ENCODE peak calls at places on chromosomes 3 and 15, in five cellular contexts. One of them, this sample, is unnamed.

GRCh38 chr15:35654334-35654733 is 108.4 kb upstream of the DPH6 start:
- DNase-seq in cardiac muscle cell: no peak
- DNase-seq in SJSA1: no peak
- DNase-seq in HTR-8/SVneo: no peak
- DNase-seq in LNCaP clone FGC: no peak
- DNase-seq in this sample: no peak

GRCh38 chr3:78994174-78995027 is 773.4 kb downstream of the ROBO1 start:
- DNase-seq in LNCaP clone FGC: no peak
- DNase-seq in HTR-8/SVneo: no peak
- DNase-seq in SJSA1: no peak
- DNase-seq in cardiac muscle cell: no peak
- DNase-seq in this sample: no peak

GRCh38 chr3:52270252-52270754 is 8.1 kb downstream of the WDR82 start:
- DNase-seq in HTR-8/SVneo: no peak
- DNase-seq in cardiac muscle cell: no peak
- DNase-seq in SJSA1: peak
- DNase-seq in LNCaP clone FGC: no peak
- DNase-seq in this sample: no peak

GRCh38 chr15:44066211-44066827 is 128.8 kb downstream of the FRMD5 start:
- DNase-seq in LNCaP clone FGC: peak
- DNase-seq in HTR-8/SVneo: peak
- DNase-seq in cardiac muscle cell: peak
- DNase-seq in SJSA1: peak
- DNase-seq in this sample: peak

GRCh38 chr3:170780955-170781354 is 89.0 kb downstream of the RPL22L1 start:
- DNase-seq in LNCaP clone FGC: peak
- DNase-seq in SJSA1: no peak
- DNase-seq in cardiac muscle cell: peak
- DNase-seq in HTR-8/SVneo: no peak
- DNase-seq in this sample: no peak

GRCh38 chr3:34533468-34533867 is 735.0 kb downstream of the PDCD6IP start:
- DNase-seq in LNCaP clone FGC: no peak
- DNase-seq in cardiac muscle cell: no peak
- DNase-seq in SJSA1: no peak
- DNase-seq in HTR-8/SVneo: no peak
- DNase-seq in this sample: no peak

GRCh38 chr15:93943607-93944006 is 287.8 kb upstream of the MCTP2 start:
- DNase-seq in cardiac muscle cell: no peak
- DNase-seq in HTR-8/SVneo: no peak
- DNase-seq in SJSA1: no peak
- DNase-seq in LNCaP clone FGC: no peak
- DNase-seq in this sample: no peak

GRCh38 chr3:41961061-41961749 is 698 bp downstream of the ULK4 start:
- DNase-seq in cardiac muscle cell: peak
- DNase-seq in LNCaP clone FGC: no peak
- DNase-seq in HTR-8/SVneo: peak
- DNase-seq in SJSA1: no peak
- DNase-seq in this sample: peak

GRCh38 chr3:190058486-190059241 is 62.0 kb downstream of the P3H2 start:
- DNase-seq in SJSA1: peak
- DNase-seq in HTR-8/SVneo: no peak
- DNase-seq in LNCaP clone FGC: no peak
- DNase-seq in cardiac muscle cell: peak
- DNase-seq in this sample: no peak

GRCh38 chr3:140164922-140165590 is 230.1 kb downstream of the CLSTN2 start:
- DNase-seq in cardiac muscle cell: no peak
- DNase-seq in HTR-8/SVneo: no peak
- DNase-seq in LNCaP clone FGC: no peak
- DNase-seq in SJSA1: no peak
- DNase-seq in this sample: peak

GRCh38 chr3:13141183-13141582 is 68.0 kb upstream of the IQSEC1 start:
- DNase-seq in cardiac muscle cell: no peak
- DNase-seq in SJSA1: no peak
- DNase-seq in LNCaP clone FGC: no peak
- DNase-seq in HTR-8/SVneo: no peak
- DNase-seq in this sample: no peak

GRCh38 chr3:143795849-143796248 is 52.4 kb downstream of the SLC9A9 start:
- DNase-seq in HTR-8/SVneo: no peak
- DNase-seq in SJSA1: no peak
- DNase-seq in cardiac muscle cell: no peak
- DNase-seq in LNCaP clone FGC: no peak
- DNase-seq in this sample: no peak

This sample was measured in T1000.